ENCODE peak calls at places on chromosomes 5 and 9, in five cellular contexts. Q is spleen, L is Panc1, Y is GM12892, J is GM12891. R is an unnamed sample.

GRCh38 chr5:73215891-73216610 is 43.1 kb downstream of the TMEM174 start:
- DNase-seq in Y (peak), L (peak), Q (peak), J (peak), R (peak)

GRCh38 chr5:150323092-150323491 is 20.4 kb upstream of the ARSI start:
- DNase-seq in Y (no peak), J (no peak), Q (no peak), L (no peak), R (no peak)

GRCh38 chr5:83877911-83878706 is 157.5 kb upstream of the HAPLN1 start:
- DNase-seq in Q (no peak), J (no peak), L (no peak), Y (no peak), R (no peak)

GRCh38 chr5:157750320-157750719 is 6.8 kb downstream of the LSM11 start:
- DNase-seq in L (no peak), Q (no peak), J (no peak), Y (no peak), R (no peak)

GRCh38 chr9:92010705-92011536 is 60.9 kb upstream of the ROR2 start:
- DNase-seq in L (no peak), J (no peak), Y (no peak), Q (no peak), R (no peak)

GRCh38 chr9:126499911-126500599 is 113.7 kb upstream of the LMX1B start:
- DNase-seq in Y (no peak), L (no peak), Q (peak), J (no peak), R (no peak)

GRCh38 chr9:118238139-118238538 is 533.9 kb downstream of the TLR4 start:
- DNase-seq in Q (no peak), L (no peak), J (no peak), Y (no peak), R (no peak)

GRCh38 chr5:9869616-9870288 is 239.6 kb upstream of the TAS2R1 start:
- DNase-seq in L (no peak), J (no peak), Y (no peak), Q (no peak), R (no peak)

GRCh38 chr5:131186561-131187256 is 16.0 kb downstream of the LYRM7 start:
- DNase-seq in L (peak), Q (no peak), J (no peak), Y (no peak), R (no peak)

GRCh38 chr5:14504332-14504727 is 77.3 kb upstream of the OTULINL start:
- DNase-seq in Y (no peak), J (no peak), Q (no peak), L (no peak), R (no peak)

GRCh38 chr5:34578962-34579361 is 77.2 kb upstream of the RAI14 start:
- DNase-seq in Y (no peak), J (no peak), L (no peak), Q (no peak), R (no peak)

GRCh38 chr9:91359734-91360470 is 1.8 kb downstream of the AUH start:
- DNase-seq in L (no peak), J (no peak), Q (no peak), Y (no peak), R (no peak)

GRCh38 chr5:52374286-52374685 is 413.4 kb upstream of the ITGA1 start:
- DNase-seq in J (no peak), Q (no peak), L (no peak), Y (no peak), R (no peak)

GRCh38 chr9:81787747-81788632 is 98.6 kb upstream of the TLE1 start:
- DNase-seq in Y (no peak), Q (no peak), L (no peak), J (no peak), R (no peak)

GRCh38 chr5:145780961-145781360 is 54.2 kb downstream of the PRELID2 start:
- DNase-seq in Y (no peak), L (no peak), J (no peak), Q (no peak), R (no peak)

GRCh38 chr9:6198251-6198650 is 17.4 kb upstream of the IL33 start:
- DNase-seq in L (no peak), Q (no peak), J (no peak), Y (no peak), R (no peak)

GRCh38 chr5:169177431-169177694 is 123.6 kb downstream of the SLIT3 start:
- DNase-seq in Q (no peak), L (no peak), Y (no peak), J (no peak), R (no peak)

GRCh38 chr5:143142596-143143435 is 260.7 kb downstream of the NR3C1 start:
- DNase-seq in Y (no peak), J (no peak), Q (no peak), L (no peak), R (peak)

GRCh38 chr9:18492612-18493011 is 18.7 kb downstream of the ADAMTSL1 start:
- DNase-seq in L (no peak), Y (no peak), Q (no peak), J (no peak), R (no peak)

GRCh38 chr5:174186096-174186495 is 140.6 kb downstream of the NSG2 start:
- DNase-seq in L (no peak), J (no peak), Y (no peak), Q (no peak), R (no peak)

GRCh38 chr5:68187268-68188055 is 28.1 kb upstream of the PIK3R1 start:
- DNase-seq in J (no peak), L (no peak), Q (no peak), Y (no peak), R (no peak)

GRCh38 chr5:76298852-76299251 is 104.2 kb upstream of the IQGAP2 start:
- DNase-seq in Q (no peak), Y (no peak), L (no peak), J (no peak), R (no peak)

GRCh38 chr5:67998709-67999251 is 216.8 kb upstream of the PIK3R1 start:
- DNase-seq in Y (no peak), Q (peak), J (no peak), L (peak), R (no peak)

GRCh38 chr5:175534070-175534932 is 55.9 kb downstream of the SFXN1 start:
- DNase-seq in J (peak), L (peak), Q (peak), Y (peak), R (peak)
- TF ChIP-seq POLR2AphosphoS5 in J (no peak), L (no peak), Q (peak), Y (no peak), R (no peak)

GRCh38 chr9:89077519-89077918 is 86.3 kb downstream of the S1PR3 start:
- DNase-seq in J (no peak), Y (no peak), L (no peak), Q (no peak), R (no peak)

GRCh38 chr9:89079421-89079820 is 88.2 kb downstream of the S1PR3 start:
- DNase-seq in L (no peak), J (no peak), Y (no peak), Q (no peak), R (no peak)

GRCh38 chr9:89078421-89078820 is 87.2 kb downstream of the S1PR3 start:
- DNase-seq in J (no peak), Y (no peak), Q (no peak), L (no peak), R (no peak)

GRCh38 chr9:89078860-89079259 is 87.6 kb downstream of the S1PR3 start:
- DNase-seq in J (no peak), Y (no peak), Q (no peak), L (no peak), R (no peak)

DNA sequence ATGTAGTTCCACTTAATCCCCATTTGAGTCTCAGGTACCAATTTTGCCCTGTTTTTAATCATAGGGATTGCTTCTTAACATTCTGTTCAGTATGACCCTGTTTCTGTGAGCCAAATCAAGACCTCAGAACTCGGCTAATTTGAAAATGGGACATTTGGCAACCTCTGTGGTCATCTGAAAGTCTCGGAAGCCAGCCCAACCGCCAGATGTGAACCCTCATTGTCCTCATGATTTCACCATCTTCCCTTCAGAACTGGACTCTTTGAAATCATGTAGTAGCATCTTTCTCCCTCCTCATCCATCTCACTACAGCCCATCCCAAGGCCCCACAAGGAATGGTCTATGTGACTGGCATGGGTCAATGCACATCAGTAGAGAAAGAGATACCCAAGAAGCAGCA is 88.9 kb downstream of the S1PR3 start:
- DNase-seq in J (no peak), Q (no peak), Y (no peak), L (no peak), R (peak)
- TF ChIP-seq POLR2AphosphoS5 in J (no peak), Q (no peak), Y (no peak), L (no peak), R (peak)

GRCh38 chr9:112719696-112720095 is 1.8 kb upstream of the INIP start:
- DNase-seq in L (no peak), J (no peak), Q (no peak), Y (no peak), R (no peak)
- TF ChIP-seq POLR2AphosphoS5 in L (no peak), J (no peak), Q (no peak), Y (no peak), R (no peak)

DNA sequence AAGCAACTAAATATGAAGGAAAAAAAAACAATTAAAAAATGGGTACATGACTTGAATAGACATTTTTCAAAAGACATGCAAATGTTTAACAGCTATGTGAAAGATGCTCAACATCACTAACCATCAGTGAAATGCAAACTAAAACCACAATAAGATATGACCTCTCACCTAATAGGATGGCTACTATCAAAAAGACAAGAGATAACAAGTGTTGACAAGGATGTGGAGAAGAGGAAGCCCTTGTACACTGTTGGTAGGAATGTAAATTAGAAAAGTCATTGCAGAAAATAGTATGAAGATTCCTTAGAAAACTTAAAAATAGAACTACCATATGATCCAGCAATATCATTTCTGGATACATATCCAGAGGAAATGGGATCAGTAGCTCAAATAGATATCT is 324.7 kb upstream of the TLE4 start:
- DNase-seq in Q (no peak), J (no peak), L (no peak), Y (no peak), R (no peak)
- TF ChIP-seq POLR2AphosphoS5 in Q (no peak), J (no peak), L (no peak), Y (no peak), R (no peak)

DNA sequence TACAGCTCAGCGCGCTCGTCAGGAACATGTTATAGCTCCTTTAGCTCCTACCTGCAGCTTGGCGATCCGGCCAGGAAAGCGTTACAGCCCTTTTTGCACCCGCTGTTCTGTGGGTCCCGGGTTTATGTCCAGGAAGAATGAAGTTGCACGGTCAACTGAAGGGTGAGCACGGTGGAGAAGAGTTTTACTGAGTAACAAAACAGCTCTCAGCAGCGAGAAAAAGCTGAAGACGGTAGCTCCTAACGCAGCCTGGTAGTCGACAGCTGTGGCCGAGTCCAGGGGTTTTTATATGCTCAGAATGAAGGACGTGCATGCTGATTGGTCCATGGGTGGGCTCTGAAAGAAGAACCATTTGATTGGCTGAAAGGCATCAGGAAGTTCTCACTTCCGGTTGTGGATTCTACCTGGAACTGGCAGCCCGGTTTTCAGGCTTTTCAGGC is 1830.1 kb upstream of the NUDT12 start:
- DNase-seq in Q (no peak), J (no peak), Y (no peak), L (no peak), R (no peak)
- TF ChIP-seq POLR2AphosphoS5 in Q (no peak), J (no peak), Y (no peak), L (no peak), R (no peak)

GRCh38 chr9:136668983-136669790 is 6.5 kb downstream of the EGFL7 start:
- DNase-seq in J (no peak), L (no peak), Y (no peak), Q (no peak), R (no peak)

GRCh38 chr9:136671254-136671614 is 8.5 kb downstream of the EGFL7 start:
- DNase-seq in J (no peak), Q (no peak), L (no peak), Y (no peak), R (no peak)

GRCh38 chr9:136667940-136668760 is 5.4 kb downstream of the EGFL7 start:
- DNase-seq in Y (no peak), L (no peak), J (no peak), Q (no peak), R (no peak)

GRCh38 chr9:136670571-136671253 is 8.0 kb downstream of the EGFL7 start:
- DNase-seq in L (no peak), Q (no peak), Y (no peak), J (no peak), R (no peak)

GRCh38 chr9:136669791-136670464 is 7.2 kb downstream of the EGFL7 start:
- DNase-seq in J (no peak), L (no peak), Q (no peak), Y (no peak), R (no peak)
- TF ChIP-seq POLR2AphosphoS5 in J (no peak), L (no peak), Q (peak), Y (no peak), R (no peak)

DNA sequence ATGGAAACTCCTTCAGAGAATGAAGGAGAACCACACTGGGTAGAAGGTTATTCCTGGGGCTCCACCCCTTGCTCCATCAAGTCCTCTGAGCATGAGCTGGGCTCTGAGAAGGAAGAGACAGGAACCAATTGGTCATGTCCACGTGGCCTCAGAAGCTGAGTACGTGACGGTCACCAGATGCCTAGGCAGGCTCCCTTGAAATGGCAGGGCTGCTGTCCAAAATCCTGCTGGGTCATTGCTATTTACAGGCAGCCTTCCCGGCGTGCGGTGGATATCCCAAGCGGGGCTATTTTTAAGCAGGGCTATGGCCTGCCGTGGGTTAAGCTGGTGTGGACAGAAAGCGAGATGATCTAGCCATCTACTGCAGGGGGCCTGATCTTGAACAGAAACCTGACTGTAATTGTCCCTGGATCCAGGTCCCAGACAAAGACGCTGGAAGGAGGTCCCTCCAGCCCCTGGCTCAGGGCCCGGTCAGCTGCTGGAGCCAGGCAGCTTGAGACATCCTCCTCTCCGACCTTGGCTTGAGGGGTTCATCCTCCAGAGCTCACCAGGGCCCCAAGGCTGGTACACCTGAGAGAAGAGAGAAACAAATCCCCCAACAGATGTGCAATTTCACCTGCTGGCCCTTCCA is 558 bp upstream of the CKMT2 start:
- DNase-seq in Y (no peak), L (no peak), J (no peak), Q (no peak), R (no peak)
- TF ChIP-seq POLR2AphosphoS5 in Y (no peak), L (no peak), J (no peak), Q (no peak), R (no peak)

DNA sequence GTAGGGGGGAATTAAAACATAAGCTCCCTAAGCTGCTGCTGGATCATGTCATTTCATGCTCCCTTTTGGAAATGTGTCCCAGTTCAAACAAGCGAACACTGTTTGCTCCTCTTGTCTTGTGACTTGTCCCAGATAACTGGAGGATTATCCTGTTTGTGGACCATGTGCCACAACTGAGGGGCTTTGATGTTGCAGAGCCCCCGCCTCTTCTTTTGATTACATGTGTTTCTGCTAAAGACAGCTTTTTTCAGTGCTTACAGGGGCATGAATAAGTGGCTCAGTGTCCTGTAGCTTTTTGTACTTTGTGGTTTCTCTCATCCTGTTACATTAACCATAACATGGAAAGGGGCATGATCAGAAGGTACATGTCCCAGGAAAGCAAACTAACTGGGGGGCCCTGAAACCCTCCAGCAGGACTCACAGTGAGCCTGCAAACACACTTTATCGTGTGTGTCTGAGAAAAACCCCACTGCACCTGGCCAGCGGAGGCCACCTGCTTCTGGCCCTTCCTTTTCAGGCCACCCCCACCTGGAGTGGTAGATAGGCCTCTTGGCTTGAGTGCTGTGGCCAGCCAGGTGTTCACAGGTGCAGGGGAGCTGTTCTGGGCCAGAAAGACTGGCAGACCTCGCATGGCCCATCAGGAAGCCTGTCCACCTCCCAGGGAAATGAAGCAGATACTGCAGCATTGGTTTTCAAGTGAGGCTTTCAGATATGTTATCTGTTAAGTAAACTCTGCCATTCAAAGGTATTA is 285.6 kb downstream of the FANCC start:
- DNase-seq in J (no peak), Q (no peak), Y (no peak), L (no peak), R (peak)
- TF ChIP-seq POLR2AphosphoS5 in J (no peak), Q (no peak), Y (no peak), L (no peak), R (peak)

R was measured in stomach.